ENCODE peak calls at places on chromosomes 2 and 18, in six cellular contexts. One of them, this sample, is unnamed. For H3K4me1, the result is how much of the 10 kb centered on the place peaks cover.

GRCh38 chr2:236366406-236366805 is 102.2 kb upstream of the ASB18 start:
- DNase-seq in OCI-LY7: no peak
- DNase-seq in A549: no peak
- DNase-seq in fibroblast of lung: no peak
- DNase-seq in HCT116: no peak
- DNase-seq in kidney: no peak
- DNase-seq in this sample: no peak

GRCh38 chr2:230990899-230991150 is 5.1 kb upstream of the SPATA3 start:
- DNase-seq in OCI-LY7: no peak
- DNase-seq in A549: no peak
- DNase-seq in fibroblast of lung: no peak
- DNase-seq in HCT116: no peak
- DNase-seq in kidney: no peak
- DNase-seq in this sample: no peak

GRCh38 chr18:35143615-35144596 is 96.9 kb upstream of the ZNF397 start:
- DNase-seq in OCI-LY7: peak
- DNase-seq in A549: peak
- DNase-seq in fibroblast of lung: peak
- DNase-seq in HCT116: peak
- DNase-seq in kidney: no peak
- DNase-seq in this sample: peak

GRCh38 chr18:22164337-22165048 is 4.9 kb upstream of the GATA6 start:
- DNase-seq in OCI-LY7: no peak
- DNase-seq in A549: no peak
- DNase-seq in fibroblast of lung: no peak
- DNase-seq in HCT116: no peak
- DNase-seq in kidney: no peak
- DNase-seq in this sample: no peak

GRCh38 chr2:74982581-74982980 is 24.1 kb downstream of the POLE4 start:
- DNase-seq in OCI-LY7: no peak
- DNase-seq in A549: no peak
- DNase-seq in fibroblast of lung: peak
- DNase-seq in HCT116: no peak
- DNase-seq in kidney: no peak
- DNase-seq in this sample: no peak

GRCh38 chr2:172674034-172674967 is 61.3 kb upstream of the RAPGEF4 start:
- DNase-seq in OCI-LY7: no peak
- DNase-seq in A549: no peak
- DNase-seq in fibroblast of lung: peak
- DNase-seq in HCT116: no peak
- DNase-seq in kidney: peak
- DNase-seq in this sample: peak

GRCh38 chr2:215697496-215697895 is 261.6 kb upstream of the FN1 start:
- DNase-seq in OCI-LY7: no peak
- DNase-seq in A549: no peak
- DNase-seq in fibroblast of lung: no peak
- DNase-seq in HCT116: no peak
- DNase-seq in kidney: no peak
- DNase-seq in this sample: no peak

GRCh38 chr18:48139427-48140347 is 209.2 kb upstream of the SMAD2 start:
- DNase-seq in OCI-LY7: no peak
- DNase-seq in A549: no peak
- DNase-seq in fibroblast of lung: no peak
- DNase-seq in HCT116: no peak
- DNase-seq in kidney: peak
- DNase-seq in this sample: no peak

GRCh38 chr2:179952658-179953057 is 54.4 kb downstream of the CWC22 start:
- DNase-seq in OCI-LY7: no peak
- DNase-seq in A549: no peak
- DNase-seq in fibroblast of lung: no peak
- DNase-seq in HCT116: no peak
- DNase-seq in kidney: no peak
- DNase-seq in this sample: no peak

GRCh38 chr2:239629936-239630617 is 229.3 kb upstream of the HDAC4 start:
- DNase-seq in OCI-LY7: no peak
- DNase-seq in A549: no peak
- DNase-seq in fibroblast of lung: no peak
- DNase-seq in HCT116: no peak
- DNase-seq in kidney: no peak
- DNase-seq in this sample: no peak

GRCh38 chr2:174078275-174078674 is 113.1 kb upstream of the SP3 start:
- DNase-seq in OCI-LY7: no peak
- DNase-seq in A549: no peak
- DNase-seq in fibroblast of lung: peak
- DNase-seq in HCT116: no peak
- DNase-seq in kidney: no peak
- DNase-seq in this sample: no peak

GRCh38 chr2:200306969-200307811 is 697 bp downstream of the SPATS2L start:
- DNase-seq in OCI-LY7: peak
- DNase-seq in A549: peak
- DNase-seq in fibroblast of lung: peak
- DNase-seq in HCT116: no peak
- DNase-seq in kidney: peak
- DNase-seq in this sample: peak

GRCh38 chr2:65316072-65316471 is 88.4 kb downstream of the ACTR2 start:
- DNase-seq in OCI-LY7: no peak
- DNase-seq in A549: no peak
- DNase-seq in fibroblast of lung: peak
- DNase-seq in HCT116: no peak
- DNase-seq in kidney: peak
- DNase-seq in this sample: peak

GRCh38 chr2:109326306-109326705 is 197.3 kb downstream of the SH3RF3 start:
- DNase-seq in OCI-LY7: no peak
- DNase-seq in A549: no peak
- DNase-seq in fibroblast of lung: no peak
- DNase-seq in HCT116: no peak
- DNase-seq in kidney: no peak
- DNase-seq in this sample: no peak

GRCh38 chr2:238239552-238239871 is 326 bp downstream of the HES6 start:
- DNase-seq in OCI-LY7: no peak
- DNase-seq in A549: no peak
- DNase-seq in fibroblast of lung: no peak
- DNase-seq in HCT116: no peak
- DNase-seq in kidney: no peak
- DNase-seq in this sample: no peak

GRCh38 chr2:68734176-68734575 is 435 bp upstream of the ARHGAP25 start:
- DNase-seq in OCI-LY7: no peak
- DNase-seq in A549: no peak
- DNase-seq in fibroblast of lung: no peak
- DNase-seq in HCT116: no peak
- DNase-seq in kidney: no peak
- DNase-seq in this sample: no peak

GRCh38 chr2:68733365-68733764 is 1.2 kb upstream of the ARHGAP25 start:
- DNase-seq in OCI-LY7: no peak
- DNase-seq in A549: no peak
- DNase-seq in fibroblast of lung: no peak
- DNase-seq in HCT116: no peak
- DNase-seq in kidney: no peak
- DNase-seq in this sample: no peak

GRCh38 chr2:68732533-68732932 is 2.1 kb upstream of the ARHGAP25 start:
- DNase-seq in OCI-LY7: no peak
- DNase-seq in A549: no peak
- DNase-seq in fibroblast of lung: no peak
- DNase-seq in HCT116: no peak
- DNase-seq in kidney: no peak
- DNase-seq in this sample: no peak

GRCh38 chr2:68736086-68736485 is 1.5 kb downstream of the ARHGAP25 start:
- DNase-seq in OCI-LY7: no peak
- DNase-seq in A549: no peak
- DNase-seq in fibroblast of lung: no peak
- DNase-seq in HCT116: no peak
- DNase-seq in kidney: no peak
- DNase-seq in this sample: no peak

GRCh38 chr2:68734688-68735525 is at the start of gene ARHGAP25:
- DNase-seq in OCI-LY7: peak
- DNase-seq in A549: no peak
- DNase-seq in fibroblast of lung: no peak
- DNase-seq in HCT116: no peak
- DNase-seq in kidney: no peak
- DNase-seq in this sample: no peak
- H3K4me3 ChIP-seq in OCI-LY7: peak
- H3K4me3 ChIP-seq in A549: no peak
- H3K4me3 ChIP-seq in fibroblast of lung: no peak
- H3K4me3 ChIP-seq in HCT116: no peak
- H3K4me3 ChIP-seq in kidney: no peak
- H3K4me3 ChIP-seq in this sample: peak

DNA sequence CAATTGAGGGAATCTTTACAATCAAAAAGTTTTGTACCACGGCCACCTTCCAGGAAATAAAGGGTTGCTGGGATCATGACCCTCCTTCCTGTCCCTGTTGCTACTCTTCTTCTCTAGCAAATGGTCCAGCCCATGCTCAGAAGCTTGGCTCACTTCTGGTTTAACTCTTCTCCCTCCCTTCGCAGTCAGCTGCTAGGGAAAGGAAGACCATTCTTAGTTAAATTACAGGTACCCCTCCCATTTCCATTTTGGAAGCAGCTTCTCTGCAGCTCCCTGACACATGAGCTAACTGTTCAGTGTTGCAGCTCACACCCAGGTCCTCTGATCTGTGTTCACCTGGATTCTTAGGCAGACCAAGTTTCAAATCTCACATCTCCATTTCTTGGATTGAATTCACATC is 100.3 kb downstream of the DOCK10 start:
- DNase-seq in OCI-LY7: no peak
- DNase-seq in A549: no peak
- DNase-seq in fibroblast of lung: no peak
- DNase-seq in HCT116: no peak
- DNase-seq in kidney: no peak
- DNase-seq in this sample: no peak
- H3K4me1 ChIP-seq in OCI-LY7: half or more
- H3K4me1 ChIP-seq in A549: under half
- H3K4me1 ChIP-seq in fibroblast of lung: under half
- H3K4me1 ChIP-seq in HCT116: under half
- H3K4me1 ChIP-seq in kidney: under half
- H3K4me1 ChIP-seq in this sample: under half

GRCh38 chr18:12686100-12686499 is 16.4 kb downstream of the CEP76 start:
- DNase-seq in OCI-LY7: peak
- DNase-seq in A549: no peak
- DNase-seq in fibroblast of lung: peak
- DNase-seq in HCT116: peak
- DNase-seq in kidney: no peak
- DNase-seq in this sample: no peak
- TF ChIP-seq CTCF in OCI-LY7: peak
- TF ChIP-seq CTCF in A549: peak
- TF ChIP-seq CTCF in fibroblast of lung: no peak
- TF ChIP-seq CTCF in HCT116: peak
- TF ChIP-seq CTCF in kidney: no peak
- TF ChIP-seq CTCF in this sample: no peak

GRCh38 chr2:28951910-28952805 is 28.9 kb upstream of the TOGARAM2 start:
- DNase-seq in OCI-LY7: no peak
- DNase-seq in A549: no peak
- DNase-seq in fibroblast of lung: peak
- DNase-seq in HCT116: no peak
- DNase-seq in kidney: no peak
- DNase-seq in this sample: peak

GRCh38 chr2:28949190-28949589 is 31.9 kb upstream of the TOGARAM2 start:
- DNase-seq in OCI-LY7: no peak
- DNase-seq in A549: no peak
- DNase-seq in fibroblast of lung: no peak
- DNase-seq in HCT116: no peak
- DNase-seq in kidney: no peak
- DNase-seq in this sample: no peak

GRCh38 chr2:28948160-28948559 is 32.9 kb upstream of the TOGARAM2 start:
- DNase-seq in OCI-LY7: no peak
- DNase-seq in A549: no peak
- DNase-seq in fibroblast of lung: no peak
- DNase-seq in HCT116: no peak
- DNase-seq in kidney: no peak
- DNase-seq in this sample: no peak

GRCh38 chr2:28950941-28951630 is 30.0 kb upstream of the TOGARAM2 start:
- DNase-seq in OCI-LY7: no peak
- DNase-seq in A549: no peak
- DNase-seq in fibroblast of lung: no peak
- DNase-seq in HCT116: no peak
- DNase-seq in kidney: no peak
- DNase-seq in this sample: no peak

DNA sequence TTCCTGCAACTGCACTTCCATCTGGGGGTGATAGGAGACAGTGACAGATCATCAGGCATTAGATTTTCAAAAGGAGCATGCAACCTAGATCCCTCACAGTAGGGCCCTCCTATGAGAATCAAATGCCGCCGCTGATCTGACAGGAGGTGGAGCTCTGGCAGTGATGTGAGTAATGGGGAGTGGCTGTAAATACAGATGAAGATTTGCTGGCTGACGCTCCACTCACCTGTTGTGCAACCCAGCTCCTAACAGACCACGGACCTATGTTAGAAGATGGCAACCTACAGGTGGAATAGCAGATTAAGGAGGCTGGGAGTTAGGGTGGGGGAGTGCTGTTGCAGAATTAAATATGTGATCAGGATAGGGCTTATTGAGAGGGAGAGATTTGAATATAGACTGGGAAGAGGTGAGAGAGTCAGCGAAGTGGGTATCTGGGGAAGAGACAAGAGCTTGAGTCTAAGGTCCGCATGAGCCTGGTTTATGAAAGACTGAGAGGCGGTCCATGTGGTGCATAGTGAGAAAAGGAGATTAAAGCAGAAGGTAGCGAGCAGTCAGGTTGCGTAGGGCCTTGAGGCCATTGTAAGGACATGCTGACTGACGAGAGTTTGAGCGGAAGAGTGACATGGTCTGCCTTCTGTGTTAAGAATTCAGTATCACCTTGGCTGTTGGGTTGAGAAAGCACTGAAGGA is 31.3 kb upstream of the TOGARAM2 start:
- DNase-seq in OCI-LY7: no peak
- DNase-seq in A549: no peak
- DNase-seq in fibroblast of lung: no peak
- DNase-seq in HCT116: no peak
- DNase-seq in kidney: no peak
- DNase-seq in this sample: no peak
- H3K4me3 ChIP-seq in OCI-LY7: no peak
- H3K4me3 ChIP-seq in A549: no peak
- H3K4me3 ChIP-seq in fibroblast of lung: no peak
- H3K4me3 ChIP-seq in HCT116: no peak
- H3K4me3 ChIP-seq in kidney: no peak
- H3K4me3 ChIP-seq in this sample: no peak